ENCODE peak calls at places on chromosome 20, in eight cellular contexts. J is KBM-7; T is WTC11; F is Kasumi-1; H is activated naive CD8-positive, alpha-beta T cell treated with anti-CD3 and anti-CD28 coated beads, Interleukin-2, amount 10 ng/mL, durations not matched to agents 7 days and 5 days; K is activated CD4-positive, CD25-positive, alpha-beta regulatory T cell treated with anti-CD3 and anti-CD28 coated beads, Interleukin-2, amount 50 U/mL, for 16 hours; B is NCI-H1436; O is stimulated activated CD8-positive, alpha-beta memory T cell treated with anti-CD3 and anti-CD28 coated beads, Interleukin-2, amount 100 ng/mL, for 48 hours. N is an unnamed sample.

GRCh38 chr20:2873747-2874041 is 413 bp downstream of the PTPRA start:
- DNase-seq in J (peak), T (peak), F (peak), H (no peak), K (peak), B (peak), O (peak), N (peak)

GRCh38 chr20:32139947-32140346 is 30.4 kb downstream of the TM9SF4 start:
- DNase-seq in J (no peak), T (no peak), F (no peak), H (no peak), K (no peak), B (no peak), O (no peak), N (no peak)

GRCh38 chr20:57671662-57672061 is 38.2 kb downstream of the PMEPA1 start:
- DNase-seq in J (no peak), T (no peak), F (no peak), H (no peak), K (no peak), B (peak), O (no peak), N (no peak)

GRCh38 chr20:49725694-49726093 is 12.0 kb upstream of the B4GALT5 start:
- DNase-seq in J (no peak), T (no peak), F (no peak), H (no peak), K (no peak), B (no peak), O (no peak), N (peak)

GRCh38 chr20:44181611-44182010 is 5.4 kb downstream of the JPH2 start:
- DNase-seq in J (no peak), T (no peak), F (no peak), H (no peak), K (no peak), B (no peak), O (no peak), N (no peak)

GRCh38 chr20:63546686-63547483 is 664 bp downstream of the SRMS start:
- DNase-seq in J (no peak), T (no peak), F (no peak), H (no peak), K (no peak), B (no peak), O (no peak), N (no peak)

GRCh38 chr20:21101453-21102251 is 4.5 kb downstream of the LINC00237 start:
- DNase-seq in J (no peak), T (peak), F (no peak), H (peak), K (no peak), B (peak), O (no peak), N (peak)

GRCh38 chr20:7415427-7415826 is 524.8 kb downstream of the HAO1 start:
- DNase-seq in J (no peak), T (no peak), F (no peak), H (no peak), K (no peak), B (no peak), O (no peak), N (no peak)

GRCh38 chr20:20664795-20665194 is 47.6 kb downstream of the RALGAPA2 start:
- DNase-seq in J (peak), T (no peak), F (peak), H (no peak), K (no peak), B (peak), O (no peak), N (peak)

GRCh38 chr20:47020231-47020630 is 125.6 kb downstream of the EYA2 start:
- DNase-seq in J (no peak), T (no peak), F (no peak), H (no peak), K (no peak), B (no peak), O (no peak), N (no peak)

GRCh38 chr20:44649976-44650375 is 1.5 kb downstream of the ADA start:
- DNase-seq in J (no peak), T (no peak), F (no peak), H (no peak), K (no peak), B (no peak), O (no peak), N (no peak)

GRCh38 chr20:37223053-37223452 is 38.6 kb downstream of the GHRH start:
- DNase-seq in J (peak), T (no peak), F (peak), H (no peak), K (no peak), B (no peak), O (no peak), N (no peak)

GRCh38 chr20:46051556-46052323 is 22.7 kb downstream of the SLC12A5 start:
- DNase-seq in J (no peak), T (no peak), F (no peak), H (no peak), K (no peak), B (peak), O (no peak), N (no peak)

GRCh38 chr20:38692436-38693411 is 31.6 kb upstream of the SLC32A1 start:
- DNase-seq in J (peak), T (peak), F (peak), H (peak), K (no peak), B (peak), O (peak), N (peak)

GRCh38 chr20:33437141-33437911 is 6.2 kb downstream of the SNTA1 start:
- DNase-seq in J (no peak), T (no peak), F (no peak), H (no peak), K (no peak), B (no peak), O (no peak), N (no peak)

GRCh38 chr20:46835418-46835817 is 59.2 kb upstream of the EYA2 start:
- DNase-seq in J (no peak), T (no peak), F (no peak), H (no peak), K (no peak), B (no peak), O (no peak), N (no peak)

GRCh38 chr20:8646716-8647115 is 422.2 kb upstream of the PLCB4 start:
- DNase-seq in J (no peak), T (no peak), F (no peak), H (no peak), K (no peak), B (no peak), O (no peak), N (no peak)

GRCh38 chr20:45269754-45270270 is 15.4 kb upstream of the SLPI start:
- DNase-seq in J (no peak), T (no peak), F (no peak), H (no peak), K (no peak), B (no peak), O (no peak), N (no peak)

GRCh38 chr20:37688093-37688492 is 5.7 kb upstream of the CTNNBL1 start:
- DNase-seq in J (no peak), T (no peak), F (no peak), H (no peak), K (no peak), B (no peak), O (no peak), N (no peak)

GRCh38 chr20:44215125-44215524 is 4.6 kb upstream of the OSER1 start:
- DNase-seq in J (peak), T (peak), F (peak), H (peak), K (peak), B (peak), O (peak), N (peak)

GRCh38 chr20:45911486-45912343 is at the start of gene PLTP:
- DNase-seq in J (peak), T (peak), F (peak), H (peak), K (no peak), B (no peak), O (no peak), N (peak)